ENCODE peak calls at places on chromosome 6, in six cellular contexts. K, R, F, Y, U and S are unnamed samples.

GRCh38 chr6:43013020-43013842 is 515 bp downstream of the MEA1 start:
- DNase-seq in F (no peak), U (no peak), K (no peak), Y (no peak), R (no peak), S (no peak)

GRCh38 chr6:146965110-146965689 is 239.0 kb upstream of the STXBP5 start:
- DNase-seq in U (no peak), F (no peak), R (no peak), Y (no peak), K (no peak), S (no peak)

GRCh38 chr6:19892250-19892649 is 55.1 kb downstream of the ID4 start:
- DNase-seq in R (no peak), F (no peak), Y (peak), K (peak), U (no peak), S (peak)

GRCh38 chr6:54892831-54893230 is 46.3 kb downstream of the FAM83B start:
- DNase-seq in Y (no peak), F (no peak), K (no peak), R (peak), U (no peak), S (no peak)

GRCh38 chr6:161232001-161232400 is 41.9 kb downstream of the AGPAT4 start:
- DNase-seq in K (no peak), R (no peak), F (no peak), U (no peak), Y (no peak), S (no peak)

GRCh38 chr6:38215225-38215624 is 395.7 kb downstream of the ZFAND3 start:
- DNase-seq in K (no peak), Y (no peak), R (no peak), F (no peak), U (no peak), S (peak)

GRCh38 chr6:12439296-12439695 is 149.1 kb downstream of the EDN1 start:
- DNase-seq in R (no peak), U (no peak), Y (no peak), K (no peak), F (no peak), S (no peak)

GRCh38 chr6:91664327-91664959 is 1077.6 kb upstream of the MAP3K7 start:
- DNase-seq in F (no peak), K (no peak), Y (no peak), R (no peak), U (no peak), S (no peak)

GRCh38 chr6:154950979-154951378 is 44.1 kb upstream of the TIAM2 start:
- DNase-seq in Y (no peak), U (no peak), F (no peak), K (no peak), R (no peak), S (no peak)

GRCh38 chr6:1538348-1538747 is 71.4 kb upstream of the FOXC1 start:
- DNase-seq in R (no peak), F (no peak), Y (no peak), K (no peak), U (no peak), S (no peak)

GRCh38 chr6:75691012-75691411 is 58.0 kb upstream of the MYO6 start:
- DNase-seq in F (no peak), U (no peak), K (no peak), Y (no peak), R (peak), S (no peak)

GRCh38 chr6:163536770-163537169 is 122.3 kb downstream of the QKI start:
- DNase-seq in Y (no peak), R (peak), K (no peak), U (no peak), F (no peak), S (no peak)

GRCh38 chr6:15501806-15502450 is 160.9 kb downstream of the DTNBP1 start:
- DNase-seq in F (no peak), R (peak), K (no peak), U (peak), Y (peak), S (peak)

GRCh38 chr6:36873612-36874011 is 991 bp downstream of the PPIL1 start:
- DNase-seq in U (no peak), K (peak), F (no peak), Y (no peak), R (no peak), S (no peak)

GRCh38 chr6:88823998-88824397 is 139.4 kb downstream of the RNGTT start:
- DNase-seq in F (no peak), U (no peak), K (no peak), Y (no peak), R (peak), S (no peak)

GRCh38 chr6:25352265-25352664 is 73.1 kb downstream of the CARMIL1 start:
- DNase-seq in Y (no peak), R (no peak), F (no peak), K (no peak), U (no peak), S (no peak)

GRCh38 chr6:133259561-133259960 is 18.4 kb downstream of the EYA4 start:
- DNase-seq in F (no peak), U (no peak), K (no peak), R (no peak), Y (no peak), S (no peak)

GRCh38 chr6:128963561-128963960 is 80.6 kb downstream of the LAMA2 start:
- DNase-seq in K (no peak), Y (no peak), R (peak), U (no peak), F (no peak), S (no peak)

GRCh38 chr6:14945461-14946210 is 300.2 kb upstream of the JARID2 start:
- DNase-seq in Y (no peak), R (no peak), K (no peak), U (no peak), F (no peak), S (no peak)

GRCh38 chr6:100300221-100300736 is 164.4 kb downstream of the SIM1 start:
- DNase-seq in R (peak), F (no peak), K (no peak), Y (no peak), U (no peak), S (no peak)

GRCh38 chr6:6546318-6547110 is 42.0 kb upstream of the LY86 start:
- DNase-seq in R (peak), K (no peak), F (no peak), Y (peak), U (no peak), S (no peak)

GRCh38 chr6:31356216-31356945 is 598 bp downstream of the HLA-B start:
- DNase-seq in F (peak), R (no peak), U (no peak), K (no peak), Y (peak), S (no peak)

GRCh38 chr6:35310265-35310831 is 12.7 kb downstream of the DEF6 start:
- DNase-seq in F (peak), K (no peak), R (no peak), Y (no peak), U (no peak), S (no peak)

GRCh38 chr6:112743343-112743742 is 396.2 kb downstream of the RFPL4B start:
- DNase-seq in R (peak), F (no peak), U (no peak), K (no peak), Y (no peak), S (peak)

GRCh38 chr6:128672023-128672422 is 151.6 kb upstream of the PTPRK start:
- DNase-seq in Y (no peak), R (no peak), K (no peak), F (no peak), U (no peak), S (no peak)

GRCh38 chr6:20404641-20405032 is 3.0 kb downstream of the E2F3 start:
- DNase-seq in U (no peak), Y (no peak), R (peak), F (peak), K (peak), S (no peak)

GRCh38 chr6:43125119-43125518 is 46.0 kb upstream of the SRF start:
- DNase-seq in Y (no peak), U (no peak), K (no peak), F (no peak), R (peak), S (no peak)

GRCh38 chr6:149888659-149889058 is 9.3 kb downstream of the RAET1E start:
- DNase-seq in F (no peak), Y (no peak), R (no peak), U (no peak), K (no peak), S (no peak)

GRCh38 chr6:154386848-154387717 is 30.5 kb upstream of the IPCEF1 start:
- DNase-seq in U (no peak), Y (no peak), R (peak), K (no peak), F (no peak), S (no peak)

GRCh38 chr6:138545621-138545980 is 46.3 kb upstream of the NHSL1 start:
- DNase-seq in K (no peak), U (no peak), Y (peak), F (no peak), R (peak), S (no peak)

GRCh38 chr6:15500078-15500740 is 162.6 kb downstream of the DTNBP1 start:
- DNase-seq in Y (peak), U (no peak), R (no peak), K (no peak), F (no peak), S (no peak)

GRCh38 chr6:134466751-134467525 is 149.0 kb upstream of the SGK1 start:
- DNase-seq in U (no peak), F (no peak), K (peak), R (no peak), Y (no peak), S (peak)

GRCh38 chr6:14217728-14218637 is 100.4 kb downstream of the CD83 start:
- DNase-seq in R (no peak), U (no peak), K (no peak), Y (no peak), F (no peak), S (no peak)